ENCODE peak calls at places on chromosomes 4 and X, in nine cellular contexts. D is HFF-Myc; A is NCI-H524 treated with DMSO at 0.1 percent for 48 hours; Y is midbrain; P is NCI-H1105 treated with DMSO at 0.1 percent for 48 hours; B is stimulated activated CD4-positive, alpha-beta T cell treated with anti-CD3 and anti-CD28 coated beads, TNF-alpha, amount 100 ng/mL, for 48 hours; V is iris pigment epithelial cell; O is astrocyte of the spinal cord; K is ACHN. G is an unnamed sample.

GRCh38 chrX:2710041-2710471 is 19.0 kb downstream of the CD99 start:
- DNase-seq in V (peak; percentile 89), Y (no peak), D (peak; percentile 81), P (no peak), K (peak; percentile 20), A (no peak), O (peak; percentile 88), B (no peak), G (no peak)

GRCh38 chrX:51155157-51155556 is 177.5 kb upstream of the NUDT10 start:
- DNase-seq in O (no peak), B (no peak), A (no peak), Y (no peak), D (no peak), K (no peak), P (no peak), V (no peak), G (no peak)

GRCh38 chr4:52037730-52038108 is 380 bp downstream of the SGCB start:
- DNase-seq in D (no peak), B (no peak), Y (peak; percentile 57), A (no peak), K (peak; percentile 17), O (peak; percentile 50), V (peak; percentile 45), P (peak; percentile 33), G (peak; percentile 41)

GRCh38 chr4:147970003-147970402 is 238.1 kb downstream of the ARHGAP10 start:
- DNase-seq in O (no peak), V (no peak), A (no peak), K (no peak), P (no peak), Y (no peak), D (no peak), B (no peak), G (no peak)

GRCh38 chrX:26262121-26262523 is 46.2 kb downstream of the MAGEB5 start:
- DNase-seq in Y (no peak), A (no peak), K (no peak), B (no peak), P (no peak), D (no peak), V (peak; percentile 57), O (peak; percentile 83), G (no peak)

GRCh38 chr4:508675-509373 is 9.8 kb downstream of the PIGG start:
- DNase-seq in B (no peak), D (peak; percentile 61), K (no peak), V (peak; percentile 8), P (no peak), A (no peak), Y (no peak), O (no peak), G (no peak)

GRCh38 chr4:85803846-85804245 is 328.9 kb downstream of the ARHGAP24 start:
- DNase-seq in K (no peak), Y (no peak), B (no peak), A (no peak), V (no peak), D (no peak), P (no peak), O (no peak), G (no peak)

GRCh38 chr4:113131621-113132020 is 82.2 kb downstream of the ANK2 start:
- DNase-seq in D (no peak), V (no peak), O (no peak), A (no peak), P (no peak), K (no peak), Y (no peak), B (no peak), G (no peak)

GRCh38 chr4:154597798-154598774 is 7.5 kb upstream of the FGA start:
- DNase-seq in B (no peak), P (no peak), O (no peak), K (no peak), V (no peak), A (no peak), Y (no peak), D (no peak), G (no peak)

GRCh38 chr4:123120473-123120872 is 198.1 kb upstream of the NUDT6 start:
- DNase-seq in P (no peak), B (no peak), A (no peak), Y (no peak), V (peak; percentile 86), D (no peak), K (no peak), O (peak; percentile 61), G (no peak)

GRCh38 chr4:141702472-141703182 is 66.2 kb downstream of the IL15 start:
- DNase-seq in P (peak; percentile 4), A (no peak), D (no peak), O (peak; percentile 23), V (peak; percentile 43), B (no peak), K (no peak), Y (no peak), G (no peak)

GRCh38 chrX:10296581-10296980 is 139.8 kb downstream of the CLCN4 start:
- DNase-seq in B (no peak), V (peak; percentile 74), K (no peak), P (no peak), O (peak; percentile 86), Y (no peak), A (no peak), D (no peak), G (no peak)

GRCh38 chr4:154082760-154083530 is 294.1 kb upstream of the SFRP2 start:
- DNase-seq in V (peak; percentile 3), O (no peak), K (peak; percentile 14), P (no peak), B (no peak), D (no peak), Y (no peak), A (no peak), G (no peak)

GRCh38 chr4:73817341-73817740 is 19.1 kb upstream of the CXCL6 start:
- DNase-seq in K (peak; percentile 18), B (no peak), D (no peak), Y (no peak), O (no peak), P (no peak), V (no peak), A (no peak), G (no peak)

GRCh38 chrX:115047181-115047580 is 29.8 kb upstream of the IL13RA2 start:
- DNase-seq in V (peak; percentile 49), A (no peak), Y (no peak), B (no peak), O (no peak), D (no peak), P (no peak), K (no peak), G (no peak)

G was measured in occipital lobe.